ENCODE peak calls at places on chromosome 20, in six cellular contexts. O is choroid plexus epithelial cell, W is fibroblast of the aortic adventitia, X is ovary, P is fibroblast of lung, U is fibroblast of pulmonary artery. D is an unnamed sample.

GRCh38 chr20:20233041-20233514 is 134.8 kb upstream of the INSM1 start:
- DNase-seq in U (no peak), X (no peak), P (no peak), W (no peak), O (no peak), D (no peak)

GRCh38 chr20:34871320-34871926 is 1.2 kb downstream of the GGT7 start:
- DNase-seq in W (no peak), U (no peak), P (no peak), X (no peak), O (no peak), D (no peak)

GRCh38 chr20:12252793-12253192 is 335.1 kb downstream of the BTBD3 start:
- DNase-seq in W (no peak), O (peak), X (no peak), U (no peak), P (peak), D (peak)

GRCh38 chr20:25285856-25286798 is 38.2 kb downstream of the PYGB start:
- DNase-seq in O (no peak), P (no peak), W (no peak), X (peak), U (no peak), D (no peak)

GRCh38 chr20:36628076-36628475 is 17.9 kb downstream of the SLA2 start:
- DNase-seq in W (no peak), U (no peak), O (peak), P (peak), X (no peak), D (no peak)

GRCh38 chr20:54132612-54133433 is 41.0 kb downstream of the CYP24A1 start:
- DNase-seq in W (peak), P (peak), O (peak), X (no peak), U (peak), D (peak)

GRCh38 chr20:496126-496696 is 33.9 kb upstream of the TBC1D20 start:
- DNase-seq in W (peak), U (peak), X (no peak), P (peak), O (peak), D (peak)

GRCh38 chr20:25247100-25247665 is 702 bp upstream of the PYGB start:
- DNase-seq in P (peak), W (peak), X (peak), O (peak), U (peak), D (peak)

GRCh38 chr20:58982406-58983114 is 1.5 kb downstream of the NELFCD start:
- DNase-seq in W (no peak), P (no peak), U (no peak), X (no peak), O (no peak), D (no peak)

GRCh38 chr20:32456869-32457421 is 98.8 kb downstream of the ASXL1 start:
- DNase-seq in P (no peak), O (peak), U (peak), W (no peak), X (peak), D (no peak)
- H3K4me3 ChIP-seq in P (peak), O (peak), U (peak), W (peak), X (peak), D (peak)

DNA sequence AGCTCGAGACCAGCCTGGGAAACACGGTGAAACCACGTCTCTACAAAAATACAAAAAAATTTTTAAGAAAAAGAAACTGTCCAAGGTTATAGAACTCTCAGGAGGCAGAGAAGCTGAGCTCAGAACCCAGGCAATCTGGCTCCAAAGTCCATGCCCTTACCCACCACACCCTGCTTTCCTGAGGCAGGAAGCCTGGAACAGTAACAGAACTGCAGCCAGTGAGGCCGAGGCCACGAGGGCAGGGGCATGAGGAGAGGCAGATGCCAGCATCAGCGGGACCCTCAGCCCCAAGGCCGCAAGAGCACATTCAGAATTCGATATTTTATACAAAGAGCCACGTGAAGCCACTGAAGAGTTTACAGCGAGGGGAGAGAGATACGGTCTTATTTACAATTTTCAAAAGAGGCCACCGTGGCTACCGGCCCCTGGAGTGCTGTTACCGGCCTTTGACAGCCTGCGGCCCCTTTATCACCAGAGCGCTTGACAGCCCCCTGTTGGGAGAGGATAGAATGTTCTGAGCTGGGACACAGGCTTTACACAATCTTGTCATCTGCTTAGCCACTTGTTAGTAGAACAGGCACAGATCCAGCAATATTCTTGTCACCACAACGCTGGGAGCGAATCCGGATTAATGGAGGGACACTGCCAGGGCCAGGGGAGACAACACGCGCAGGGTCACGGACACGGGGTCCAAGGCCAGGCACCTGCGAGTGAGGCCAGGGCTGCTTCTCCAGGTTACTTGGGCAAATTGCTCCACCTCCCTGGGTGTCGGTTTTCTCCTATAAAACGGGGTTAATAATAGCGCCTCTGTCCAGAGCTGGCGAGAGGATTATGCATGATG is 5.6 kb downstream of the SPATA2 start:
- DNase-seq in P (no peak), U (no peak), W (no peak), O (no peak), X (no peak), D (no peak)
- TF ChIP-seq CTCF in P (no peak), U (peak), W (no peak), O (peak), X (no peak), D (peak)

GRCh38 chr20:49276201-49276894 is 1.5 kb downstream of the ZNFX1 start:
- DNase-seq in W (peak), O (peak), P (peak), U (peak), X (no peak), D (peak)
- H3K4me3 ChIP-seq in W (peak), O (peak), P (peak), U (peak), X (peak), D (peak)

GRCh38 chr20:8020314-8021079 is 936 bp upstream of the TMX4 start:
- DNase-seq in O (no peak), W (no peak), U (no peak), X (no peak), P (no peak), D (no peak)

GRCh38 chr20:8019178-8019997 is at the start of gene TMX4:
- DNase-seq in U (peak), W (peak), O (peak), P (peak), X (peak), D (peak)

GRCh38 chr20:8019998-8020247 is 362 bp upstream of the TMX4 start:
- DNase-seq in U (no peak), O (no peak), W (no peak), P (no peak), X (no peak), D (no peak)

GRCh38 chr20:8021541-8022269 is 2.1 kb upstream of the TMX4 start:
- DNase-seq in P (no peak), X (no peak), U (no peak), W (no peak), O (no peak), D (peak)

DNA sequence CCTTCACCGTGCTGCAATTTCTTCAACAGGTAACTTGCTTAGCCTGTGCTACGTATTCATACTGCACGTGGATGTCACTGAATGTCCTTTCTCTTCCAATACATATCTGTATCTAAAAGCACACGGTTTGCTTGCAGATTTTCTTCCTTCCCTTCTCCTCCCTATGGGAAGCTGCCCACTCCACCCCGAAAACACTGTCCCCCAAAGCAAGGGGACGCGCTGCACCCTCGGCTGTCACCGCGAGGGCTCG is 708 bp downstream of the TMX4 start:
- DNase-seq in P (peak), X (no peak), O (peak), W (no peak), U (peak), D (no peak)
- TF ChIP-seq CTCF in P (no peak), X (no peak), O (no peak), W (peak), U (no peak), D (no peak)

DNA sequence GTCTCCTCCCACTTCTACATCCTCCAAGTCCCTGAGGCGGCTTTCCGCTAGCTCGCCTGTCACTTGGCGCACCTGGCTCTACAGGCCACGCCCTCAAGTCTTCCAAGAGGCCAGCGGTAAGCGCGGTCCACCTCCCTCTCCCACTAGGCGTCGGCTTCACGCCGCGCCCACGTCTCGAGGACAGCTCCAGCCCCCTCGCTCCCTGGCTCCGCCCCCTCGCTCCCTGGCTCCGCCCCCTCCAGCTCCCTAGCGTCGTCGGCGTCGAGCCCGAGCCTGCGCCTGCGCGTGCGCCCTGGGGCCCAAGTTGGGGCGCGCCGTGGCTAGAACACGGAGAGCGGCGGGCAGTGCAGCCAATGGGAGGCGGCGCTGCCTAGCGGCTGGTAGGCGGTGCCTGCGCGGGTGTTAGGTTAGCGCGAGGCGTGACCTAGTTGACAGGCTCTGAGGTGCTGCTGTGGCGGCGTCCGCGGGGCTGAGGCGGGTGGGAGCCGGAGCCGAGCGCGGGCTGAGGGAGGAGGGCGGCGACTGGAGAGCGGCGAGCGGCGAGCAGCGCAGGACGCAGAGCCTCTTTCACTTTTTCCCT is at the start of gene MACROD2:
- DNase-seq in W (peak), X (peak), O (peak), U (peak), P (peak), D (peak)
- H3K4me3 ChIP-seq in W (peak), X (peak), O (peak), U (peak), P (peak), D (peak)

DNA sequence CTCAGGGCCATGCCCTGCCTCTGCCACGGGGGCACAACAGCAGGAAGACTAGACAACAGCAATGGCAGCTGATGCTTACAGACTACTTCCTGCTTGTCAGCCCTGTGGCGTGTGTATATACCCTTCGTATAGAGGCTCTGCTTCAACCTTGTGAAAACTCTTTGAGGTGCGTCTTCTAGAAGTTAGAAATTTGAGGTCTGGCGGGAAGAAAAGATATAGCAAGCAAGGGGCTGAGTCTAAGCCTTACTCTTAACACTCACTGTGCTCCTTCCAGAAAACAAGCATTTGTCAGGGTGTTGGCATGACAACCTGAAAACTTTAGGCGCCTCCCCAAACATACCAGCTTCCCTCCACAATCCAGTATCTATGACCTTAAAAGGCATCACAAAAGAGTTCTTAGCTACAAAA is 33.3 kb downstream of the JPH2 start:
- DNase-seq in P (no peak), X (no peak), O (no peak), W (peak), U (peak), D (no peak)
- TF ChIP-seq CTCF in P (no peak), X (no peak), O (no peak), W (no peak), U (no peak), D (no peak)

GRCh38 chr20:47726632-47727031 is 58.6 kb downstream of the SULF2 start:
- DNase-seq in O (no peak), X (no peak), W (no peak), P (no peak), U (no peak), D (no peak)
- H3K4me3 ChIP-seq in O (no peak), X (no peak), W (no peak), P (no peak), U (no peak), D (no peak)

GRCh38 chr20:38321959-38322598 is 18.1 kb downstream of the BPI start:
- DNase-seq in P (peak), O (peak), W (peak), U (peak), X (peak), D (peak)
- TF ChIP-seq CTCF in P (peak), O (peak), W (peak), U (peak), X (peak), D (peak)

D was measured in fibroblast of mammary gland.